ENCODE peak calls at places on chromosomes 6 and 20, in seven cellular contexts. G is caudate nucleus; A is ELR; R is stimulated activated naive CD8-positive, alpha-beta T cell treated with anti-CD3 and anti-CD28 coated beads, Interleukin-15, Interleukin-2, amounts not matched to agents 100 U/mL and 50 U/mL, for 24 hours; K is B cell; B is hypothalamus; Q is GM20000. Y is an unnamed sample.

GRCh38 chr6:129943637-129944271 is 74.6 kb upstream of the L3MBTL3 start:
- DNase-seq in K (no peak), G (no peak), R (no peak), Q (no peak), A (no peak), B (no peak), Y (no peak)

GRCh38 chr20:32231847-32232246 is 24.2 kb downstream of the POFUT1 start:
- DNase-seq in R (peak; percentile 46), G (no peak), Q (peak; percentile 36), K (no peak), A (peak; percentile 13), B (peak; percentile 1), Y (no peak)

GRCh38 chr6:2522521-2522920 is 228.2 kb downstream of the MYLK4 start:
- DNase-seq in A (peak; percentile 75), Q (no peak), R (no peak), B (no peak), K (no peak), G (no peak), Y (no peak)

GRCh38 chr20:34179636-34180360 is 61.4 kb upstream of the ASIP start:
- DNase-seq in G (no peak), Q (no peak), B (no peak), A (no peak), R (no peak), K (no peak), Y (no peak)

GRCh38 chr6:10310826-10311225 is 104.0 kb downstream of the TFAP2A start:
- DNase-seq in K (no peak), B (no peak), A (no peak), G (no peak), R (no peak), Q (no peak), Y (no peak)

GRCh38 chr20:53905019-53905847 is 165.2 kb downstream of the BCAS1 start:
- DNase-seq in K (no peak), A (no peak), Q (peak; percentile 37), B (no peak), R (no peak), G (no peak), Y (no peak)

GRCh38 chr6:93088675-93089575 is 330.4 kb downstream of the EPHA7 start:
- DNase-seq in K (no peak), B (no peak), Q (no peak), A (no peak), R (no peak), G (no peak), Y (no peak)

GRCh38 chr6:15025416-15025815 is 220.5 kb upstream of the JARID2 start:
- DNase-seq in Q (no peak), B (no peak), G (no peak), R (no peak), K (no peak), A (no peak), Y (no peak)

GRCh38 chr20:46970937-46971630 is 76.4 kb downstream of the EYA2 start:
- DNase-seq in G (no peak), B (no peak), A (peak; percentile 93), R (no peak), Q (no peak), K (no peak), Y (peak; percentile 44)

GRCh38 chr6:44064089-44064947 is 62.9 kb downstream of the MRPL14 start:
- DNase-seq in Q (peak; percentile 64), K (no peak), G (no peak), B (no peak), R (peak; percentile 60), A (peak; percentile 98), Y (peak; percentile 97)

GRCh38 chr6:52143551-52143950 is 42.6 kb upstream of the IL17A start:
- DNase-seq in G (no peak), Q (no peak), B (no peak), R (no peak), K (no peak), A (no peak), Y (no peak)

GRCh38 chr6:33314943-33315752 is 1.3 kb upstream of the TAPBP start:
- DNase-seq in B (no peak), A (peak; percentile 33), G (no peak), Q (peak; percentile 17), K (no peak), R (peak; percentile 35), Y (no peak)

GRCh38 chr6:108009894-108010293 is 51.9 kb upstream of the SEC63 start:
- DNase-seq in Q (no peak), B (no peak), G (no peak), K (no peak), A (no peak), R (no peak), Y (no peak)

GRCh38 chr6:5094327-5094726 is 9.2 kb downstream of the PPP1R3G start:
- DNase-seq in G (no peak), B (no peak), K (no peak), A (peak; percentile 86), R (no peak), Q (no peak), Y (peak; percentile 48)

GRCh38 chr20:46051556-46052323 is 22.7 kb downstream of the SLC12A5 start:
- DNase-seq in R (no peak), Q (no peak), A (peak; percentile 57), G (no peak), B (no peak), K (no peak), Y (peak; percentile 59)

GRCh38 chr20:32839227-32839981 is 19.3 kb upstream of the EFCAB8 start:
- DNase-seq in R (no peak), A (no peak), G (no peak), Q (no peak), K (no peak), B (no peak), Y (no peak)

GRCh38 chr6:125867483-125867935 is 76.7 kb downstream of the NCOA7 start:
- DNase-seq in B (no peak), R (no peak), G (no peak), Q (no peak), K (no peak), A (peak; percentile 52), Y (no peak)

GRCh38 chr20:10061641-10062040 is 26.9 kb downstream of the ANKEF1 start:
- DNase-seq in R (no peak), G (no peak), K (no peak), A (no peak), Q (no peak), B (no peak), Y (no peak)

GRCh38 chr20:49455691-49456090 is 26.8 kb downstream of the KCNB1 start:
- DNase-seq in K (no peak), B (no peak), R (no peak), Q (no peak), G (no peak), A (no peak), Y (no peak)

GRCh38 chr6:148513145-148514071 is 170.8 kb downstream of the SASH1 start:
- DNase-seq in K (no peak), G (no peak), A (no peak), B (no peak), Q (no peak), R (no peak), Y (no peak)

GRCh38 chr6:25404094-25404493 is 124.9 kb downstream of the CARMIL1 start:
- DNase-seq in R (no peak), B (no peak), A (no peak), Q (no peak), K (no peak), G (no peak), Y (no peak)

GRCh38 chr6:18510644-18511033 is 123.5 kb downstream of the RNF144B start:
- DNase-seq in K (no peak), Q (no peak), G (no peak), R (no peak), B (no peak), A (no peak), Y (no peak)

GRCh38 chr20:33516882-33517281 is 27.0 kb downstream of the CBFA2T2 start:
- DNase-seq in K (no peak), R (no peak), G (no peak), Q (no peak), B (no peak), A (peak; percentile 13), Y (no peak)

GRCh38 chr20:50916257-50916656 is 15.0 kb downstream of the ADNP start:
- DNase-seq in B (no peak), K (no peak), Q (no peak), A (peak; percentile 82), G (no peak), R (no peak), Y (no peak)

GRCh38 chr20:54132612-54133433 is 41.0 kb downstream of the CYP24A1 start:
- DNase-seq in R (no peak), B (no peak), A (peak; percentile 99), K (no peak), Q (no peak), G (no peak), Y (peak; percentile 41)

GRCh38 chr6:159102373-159103160 is 57.8 kb upstream of the TAGAP start:
- DNase-seq in G (no peak), R (no peak), K (no peak), Q (no peak), B (no peak), A (no peak), Y (no peak)

GRCh38 chr20:5608104-5608447 is 142.1 kb upstream of the SHLD1 start:
- DNase-seq in K (no peak), B (no peak), R (no peak), G (no peak), Q (no peak), A (no peak), Y (no peak)

GRCh38 chr6:125746731-125747588 is 2.5 kb upstream of the HEY2 start:
- DNase-seq in Q (peak; percentile 76), B (peak; percentile 20), K (peak; percentile 77), A (peak; percentile 55), R (peak; percentile 60), G (peak; percentile 72), Y (no peak)

GRCh38 chr6:18024876-18025275 is 37.4 kb upstream of the KIF13A start:
- DNase-seq in A (no peak), G (no peak), K (no peak), R (no peak), Q (no peak), B (no peak), Y (no peak)

GRCh38 chr6:54068694-54069093 is 42.5 kb upstream of the MLIP start:
- DNase-seq in G (no peak), Q (no peak), K (no peak), R (no peak), A (no peak), B (no peak), Y (no peak)

GRCh38 chr20:19260412-19261090 is 48.1 kb downstream of the SLC24A3 start:
- DNase-seq in B (no peak), A (peak; percentile 93), R (no peak), G (no peak), K (no peak), Q (no peak), Y (no peak)

GRCh38 chr6:116221067-116221466 is 32.8 kb downstream of the TSPYL4 start:
- DNase-seq in B (no peak), Q (no peak), K (no peak), G (no peak), A (peak; percentile 45), R (no peak), Y (no peak)

GRCh38 chr6:29750709-29751108 is 27.5 kb downstream of the HLA-F start:
- DNase-seq in B (no peak), Q (no peak), A (no peak), G (no peak), K (no peak), R (no peak), Y (no peak)

GRCh38 chr20:57392130-57392445 is 892 bp downstream of the RBM38 start:
- DNase-seq in Q (no peak), G (no peak), A (peak; percentile 22), K (no peak), R (no peak), B (no peak), Y (peak; percentile 67)

GRCh38 chr20:21232546-21233280 is 70.4 kb upstream of the XRN2 start:
- DNase-seq in A (no peak), B (no peak), R (no peak), G (peak; percentile 8), Q (no peak), K (no peak), Y (no peak)

GRCh38 chr20:25345721-25346120 is 44.9 kb downstream of the ABHD12 start:
- DNase-seq in A (no peak), K (no peak), G (no peak), Q (no peak), R (no peak), B (no peak), Y (no peak)

GRCh38 chr6:135498178-135498841 is 770 bp upstream of the AHI1 start:
- DNase-seq in A (peak; percentile 94), G (peak; percentile 55), Q (peak; percentile 44), R (peak; percentile 63), B (peak; percentile 24), K (peak; percentile 70), Y (peak; percentile 7)

GRCh38 chr6:71887006-71887743 is 825 bp downstream of the RIMS1 start:
- DNase-seq in K (no peak), Q (peak; percentile 18), A (no peak), G (peak; percentile 20), B (no peak), R (no peak), Y (no peak)

Y was measured in H54.